ENCODE peak calls at places on chromosomes 11 and 22, in five cellular contexts. Z, U, P, S and K are unnamed samples.
A peak's percentile ranks its signal among the peaks of the same experiment; 100 is the strongest.

GRCh38 chr11:12089473-12089872 is 20.9 kb upstream of the MICAL2 start:
- DNase-seq in Z (no peak), U (no peak), P (no peak), S (no peak), K (no peak)

GRCh38 chr22:28983788-28984441 is 77.7 kb downstream of the C22orf31 start:
- DNase-seq in Z (peak; percentile 18), U (peak; percentile 57), P (no peak), S (no peak), K (no peak)

GRCh38 chr11:2883717-2884423 is 1.7 kb downstream of the CDKN1C start:
- DNase-seq in Z (peak; percentile 33), U (no peak), P (no peak), S (no peak), K (no peak)

GRCh38 chr11:73280606-73281005 is 8.5 kb downstream of the P2RY6 start:
- DNase-seq in Z (no peak), U (no peak), P (no peak), S (no peak), K (no peak)

GRCh38 chr22:44180706-44181032 is at the start of gene PARVG:
- DNase-seq in Z (no peak), U (peak; percentile 13), P (peak; percentile 30), S (peak; percentile 7), K (no peak)

GRCh38 chr11:2576536-2576935 is 123.3 kb downstream of the KCNQ1OT1 start:
- DNase-seq in Z (no peak), U (no peak), P (peak; percentile 5), S (no peak), K (no peak)

GRCh38 chr11:8338138-8338537 is 74.5 kb upstream of the LMO1 start:
- DNase-seq in Z (peak; percentile 34), U (peak; percentile 54), P (peak; percentile 61), S (no peak), K (no peak)

GRCh38 chr11:2139691-2140337 is 625 bp upstream of the IGF2 start:
- DNase-seq in Z (no peak), U (no peak), P (no peak), S (no peak), K (no peak)

GRCh38 chr22:49724893-49725489 is 102.7 kb downstream of the BRD1 start:
- DNase-seq in Z (peak; percentile 37), U (no peak), P (peak; percentile 46), S (peak; percentile 8), K (no peak)

GRCh38 chr11:70364745-70365535 is 33.4 kb upstream of the CTTN start:
- DNase-seq in Z (no peak), U (no peak), P (no peak), S (no peak), K (no peak)

GRCh38 chr11:57901756-57902155 is 121.9 kb upstream of the OR9Q1 start:
- DNase-seq in Z (no peak), U (peak; percentile 94), P (no peak), S (peak; percentile 94), K (no peak)

GRCh38 chr11:76666830-76667229 is 3.7 kb downstream of the LRRC32 start:
- DNase-seq in Z (no peak), U (no peak), P (no peak), S (no peak), K (no peak)

GRCh38 chr22:42695294-42695693 is 25.4 kb downstream of the A4GALT start:
- DNase-seq in Z (no peak), U (no peak), P (no peak), S (no peak), K (no peak)

GRCh38 chr11:119065369-119065768 is 2.2 kb upstream of the VPS11 start:
- DNase-seq in Z (peak; percentile 54), U (peak; percentile 60), P (peak; percentile 20), S (no peak), K (no peak)

GRCh38 chr11:111911563-111912401 is at the start of gene CRYAB:
- DNase-seq in Z (peak; percentile 83), U (peak; percentile 61), P (peak; percentile 68), S (peak; percentile 71), K (peak; percentile 72)

GRCh38 chr11:83219095-83219494 is 25.6 kb downstream of the ANKRD42 start:
- DNase-seq in Z (no peak), U (peak; percentile 25), P (no peak), S (no peak), K (no peak)

GRCh38 chr22:26573026-26573662 is 16.8 kb downstream of the TPST2 start:
- DNase-seq in Z (peak; percentile 72), U (no peak), P (peak; percentile 17), S (no peak), K (no peak)

GRCh38 chr11:26330255-26330654 is 1.7 kb upstream of the ANO3 start:
- DNase-seq in Z (no peak), U (no peak), P (no peak), S (no peak), K (no peak)

GRCh38 chr11:100789500-100789899 is 102.4 kb downstream of the ARHGAP42 start:
- DNase-seq in Z (no peak), U (peak; percentile 42), P (peak; percentile 47), S (no peak), K (no peak)

GRCh38 chr11:107196732-107197131 is 178.5 kb upstream of the GUCY1A2 start:
- DNase-seq in Z (no peak), U (no peak), P (no peak), S (no peak), K (no peak)

GRCh38 chr22:38641476-38641875 is 14.7 kb downstream of the FAM227A start:
- DNase-seq in Z (no peak), U (no peak), P (no peak), S (no peak), K (no peak)

GRCh38 chr22:38638734-38639133 is 17.5 kb downstream of the FAM227A start:
- DNase-seq in Z (no peak), U (no peak), P (no peak), S (no peak), K (no peak)

GRCh38 chr22:38632528-38632927 is 23.7 kb downstream of the FAM227A start:
- DNase-seq in Z (no peak), U (no peak), P (no peak), S (no peak), K (no peak)

GRCh38 chr22:38638216-38638615 is 18.0 kb downstream of the FAM227A start:
- DNase-seq in Z (no peak), U (no peak), P (no peak), S (no peak), K (no peak)
- TF ChIP-seq CTCF in Z (no peak), U (no peak), P (no peak), S (no peak), K (no peak)

DNA sequence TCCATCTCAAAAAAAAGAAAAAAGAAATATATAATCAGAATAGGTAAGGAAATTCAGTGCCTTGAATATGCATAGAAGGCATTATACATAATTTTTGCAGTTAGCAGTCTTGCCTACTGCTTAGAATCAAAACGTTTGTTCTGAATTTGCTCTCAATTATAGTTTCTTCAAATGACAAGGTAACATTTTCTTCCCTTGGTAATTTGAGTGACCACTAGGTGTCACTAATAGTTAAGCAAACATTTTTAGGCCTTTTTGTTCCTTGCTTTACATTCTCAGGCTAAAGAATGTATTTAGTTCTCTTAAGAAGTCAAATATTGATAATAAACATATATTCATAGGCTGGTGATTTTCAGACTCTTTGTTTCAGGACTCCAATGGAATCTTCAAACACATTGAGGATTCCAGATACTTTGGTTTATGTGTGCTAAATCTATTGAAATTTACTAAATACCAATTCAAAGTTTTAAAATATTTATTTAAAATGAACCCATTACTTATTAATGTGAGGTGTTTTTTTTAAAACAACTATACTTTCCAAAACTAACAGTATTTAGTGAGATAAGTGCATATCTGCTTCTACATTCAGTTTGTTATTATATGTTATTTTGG is 55.0 kb upstream of the DEPDC7 start:
- DNase-seq in Z (peak; percentile 79), U (peak; percentile 63), P (no peak), S (peak; percentile 26), K (peak; percentile 15)
- TF ChIP-seq CTCF in Z (peak; percentile 64), U (peak; percentile 54), P (peak; percentile 71), S (peak; percentile 62), K (peak; percentile 50)

GRCh38 chr11:120564573-120565301 is 53.2 kb downstream of the GRIK4 start:
- DNase-seq in Z (peak; percentile 68), U (peak; percentile 30), P (no peak), S (no peak), K (no peak)
- TF ChIP-seq CTCF in Z (peak; percentile 7), U (no peak), P (no peak), S (no peak), K (no peak)

GRCh38 chr22:45549739-45550138 is 47.1 kb downstream of the FBLN1 start:
- DNase-seq in Z (no peak), U (peak; percentile 34), P (no peak), S (no peak), K (no peak)

GRCh38 chr22:45548441-45548840 is 45.8 kb downstream of the FBLN1 start:
- DNase-seq in Z (no peak), U (no peak), P (no peak), S (no peak), K (no peak)

GRCh38 chr22:45550891-45551290 is 48.2 kb downstream of the FBLN1 start:
- DNase-seq in Z (no peak), U (no peak), P (no peak), S (no peak), K (no peak)

GRCh38 chr22:45550416-45550815 is 47.7 kb downstream of the FBLN1 start:
- DNase-seq in Z (no peak), U (no peak), P (no peak), S (no peak), K (no peak)

GRCh38 chr22:45548991-45549736 is 46.5 kb downstream of the FBLN1 start:
- DNase-seq in Z (peak; percentile 78), U (peak; percentile 84), P (peak; percentile 54), S (peak; percentile 48), K (peak; percentile 79)
- TF ChIP-seq CTCF in Z (peak; percentile 40), U (peak; percentile 16), P (no peak), S (no peak), K (peak; percentile 57)

DNA sequence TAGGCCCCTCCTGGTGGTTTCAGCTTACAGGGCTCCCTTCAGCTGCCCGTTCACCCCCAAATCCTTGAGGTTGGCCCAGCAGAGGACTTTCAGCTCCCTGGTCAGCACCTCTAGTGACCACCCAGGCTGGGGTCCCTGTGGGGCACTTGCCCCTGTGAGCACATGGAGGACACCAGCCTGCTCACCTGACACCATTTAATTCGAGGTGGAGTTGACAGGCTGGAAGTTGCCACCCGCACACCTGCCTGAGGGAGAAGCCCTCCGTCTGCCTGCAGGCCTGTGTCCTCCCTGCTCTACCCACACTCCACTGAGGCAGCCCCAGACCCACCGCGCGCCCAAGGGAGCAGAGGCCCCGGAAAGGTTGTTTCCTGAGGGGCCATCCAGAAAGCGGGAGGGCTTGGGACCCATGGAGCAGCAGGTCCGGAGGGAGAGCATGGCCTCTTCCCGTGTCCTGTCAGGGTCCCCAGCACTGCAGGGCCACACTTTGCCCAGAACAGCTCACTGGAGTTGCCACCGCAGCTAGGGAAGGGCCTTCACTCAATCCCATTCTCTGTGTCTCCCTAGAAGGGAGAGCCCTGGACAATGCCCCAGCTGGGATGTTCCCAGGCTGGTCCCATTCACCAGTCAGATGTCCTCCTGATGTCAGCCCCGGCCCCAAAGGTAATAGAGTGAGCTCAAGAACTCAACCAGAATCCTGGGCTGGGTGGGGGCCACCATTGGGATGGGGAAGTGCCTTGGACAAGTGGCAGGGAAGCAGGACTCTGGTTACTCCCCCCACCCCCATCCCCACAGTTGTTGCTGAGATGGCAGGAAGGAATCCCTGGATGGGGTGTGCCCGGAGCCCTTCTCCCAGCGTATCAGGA is 82.4 kb downstream of the MED15 start:
- DNase-seq in Z (no peak), U (no peak), P (no peak), S (no peak), K (no peak)
- TF ChIP-seq CTCF in Z (no peak), U (no peak), P (no peak), S (no peak), K (no peak)